ENCODE peak calls at places on chromosome 9, in four cellular contexts. One of them, this sample, is unnamed.

GRCh38 chr9:128124873-128125574 is 2.5 kb downstream of the PTGES2 start:
- DNase-seq in IMR-90: peak
- DNase-seq in endothelial cell of umbilical vein: peak
- DNase-seq in K562: no peak
- DNase-seq in this sample: peak

GRCh38 chr9:17082343-17082742 is 52.5 kb upstream of the CNTLN start:
- DNase-seq in endothelial cell of umbilical vein: peak
- DNase-seq in IMR-90: peak
- DNase-seq in K562: no peak
- DNase-seq in this sample: no peak

GRCh38 chr9:121984726-121985402 is 108.2 kb downstream of the TTLL11 start:
- DNase-seq in IMR-90: peak
- DNase-seq in endothelial cell of umbilical vein: peak
- DNase-seq in K562: no peak
- DNase-seq in this sample: no peak

GRCh38 chr9:34809504-34810186 is 99.7 kb upstream of the CCL21 start:
- DNase-seq in endothelial cell of umbilical vein: peak
- DNase-seq in K562: peak
- DNase-seq in IMR-90: peak
- DNase-seq in this sample: no peak

GRCh38 chr9:115456515-115456914 is 338.6 kb upstream of the TNC start:
- DNase-seq in endothelial cell of umbilical vein: no peak
- DNase-seq in K562: no peak
- DNase-seq in IMR-90: peak
- DNase-seq in this sample: no peak

GRCh38 chr9:136627703-136628102 is 35.0 kb upstream of the EGFL7 start:
- DNase-seq in IMR-90: no peak
- DNase-seq in endothelial cell of umbilical vein: no peak
- DNase-seq in K562: no peak
- DNase-seq in this sample: no peak

GRCh38 chr9:105147095-105147871 is 97.2 kb upstream of the SLC44A1 start:
- DNase-seq in K562: no peak
- DNase-seq in endothelial cell of umbilical vein: no peak
- DNase-seq in IMR-90: no peak
- DNase-seq in this sample: no peak

GRCh38 chr9:129408535-129409215 is 212.2 kb downstream of the C9orf50 start:
- DNase-seq in K562: no peak
- DNase-seq in IMR-90: no peak
- DNase-seq in endothelial cell of umbilical vein: no peak
- DNase-seq in this sample: no peak

GRCh38 chr9:69755205-69755604 is 4.6 kb downstream of the PTAR1 start:
- DNase-seq in K562: no peak
- DNase-seq in endothelial cell of umbilical vein: no peak
- DNase-seq in IMR-90: no peak
- DNase-seq in this sample: no peak

GRCh38 chr9:30967484-30967883 is 1417.0 kb upstream of the ACO1 start:
- DNase-seq in K562: no peak
- DNase-seq in IMR-90: no peak
- DNase-seq in endothelial cell of umbilical vein: no peak
- DNase-seq in this sample: no peak

GRCh38 chr9:4235951-4236804 is 63.7 kb downstream of the GLIS3 start:
- DNase-seq in endothelial cell of umbilical vein: no peak
- DNase-seq in IMR-90: peak
- DNase-seq in K562: no peak
- DNase-seq in this sample: no peak

GRCh38 chr9:130290353-130291181 is 25.0 kb downstream of the HMCN2 start:
- DNase-seq in IMR-90: no peak
- DNase-seq in K562: no peak
- DNase-seq in endothelial cell of umbilical vein: no peak
- DNase-seq in this sample: no peak

GRCh38 chr9:128689820-128690683 is 1.0 kb downstream of the SET start:
- DNase-seq in endothelial cell of umbilical vein: peak
- DNase-seq in K562: peak
- DNase-seq in IMR-90: peak
- DNase-seq in this sample: no peak

GRCh38 chr9:83062011-83062652 is 810 bp downstream of the RASEF start:
- DNase-seq in endothelial cell of umbilical vein: no peak
- DNase-seq in K562: no peak
- DNase-seq in IMR-90: peak
- DNase-seq in this sample: no peak

GRCh38 chr9:37949576-37949975 is 45.6 kb upstream of the SLC25A51 start:
- DNase-seq in endothelial cell of umbilical vein: no peak
- DNase-seq in K562: no peak
- DNase-seq in IMR-90: no peak
- DNase-seq in this sample: no peak

GRCh38 chr9:135048046-135048757 is 39.3 kb upstream of the OLFM1 start:
- DNase-seq in K562: no peak
- DNase-seq in endothelial cell of umbilical vein: no peak
- DNase-seq in IMR-90: no peak
- DNase-seq in this sample: no peak

GRCh38 chr9:11045589-11045988 is 432.8 kb upstream of the PTPRD start:
- DNase-seq in K562: no peak
- DNase-seq in IMR-90: no peak
- DNase-seq in endothelial cell of umbilical vein: no peak
- DNase-seq in this sample: no peak

GRCh38 chr9:130453487-130453886 is 8.7 kb downstream of the ASS1 start:
- DNase-seq in endothelial cell of umbilical vein: peak
- DNase-seq in IMR-90: peak
- DNase-seq in K562: peak
- DNase-seq in this sample: no peak

GRCh38 chr9:684055-684949 is 157.2 kb upstream of the DMRT1 start:
- DNase-seq in IMR-90: peak
- DNase-seq in K562: no peak
- DNase-seq in endothelial cell of umbilical vein: peak
- DNase-seq in this sample: no peak

GRCh38 chr9:101727621-101728524 is 10.6 kb downstream of the GRIN3A start:
- DNase-seq in endothelial cell of umbilical vein: no peak
- DNase-seq in IMR-90: peak
- DNase-seq in K562: peak
- DNase-seq in this sample: no peak

GRCh38 chr9:123372766-123373446 is 16.9 kb downstream of the CRB2 start:
- DNase-seq in K562: no peak
- DNase-seq in IMR-90: no peak
- DNase-seq in endothelial cell of umbilical vein: no peak
- DNase-seq in this sample: no peak

GRCh38 chr9:76618762-76619161 is 145.5 kb upstream of the PCA3 start:
- DNase-seq in endothelial cell of umbilical vein: no peak
- DNase-seq in K562: no peak
- DNase-seq in IMR-90: peak
- DNase-seq in this sample: no peak

GRCh38 chr9:93346240-93347112 is 105.0 kb upstream of the FAM120A start:
- DNase-seq in endothelial cell of umbilical vein: no peak
- DNase-seq in IMR-90: no peak
- DNase-seq in K562: no peak
- DNase-seq in this sample: no peak

GRCh38 chr9:122090287-122090883 is 2.7 kb downstream of the TTLL11 start:
- DNase-seq in IMR-90: no peak
- DNase-seq in endothelial cell of umbilical vein: no peak
- DNase-seq in K562: no peak
- DNase-seq in this sample: no peak

GRCh38 chr9:99414321-99414720 is 192.2 kb downstream of the SEC61B start:
- DNase-seq in IMR-90: no peak
- DNase-seq in K562: no peak
- DNase-seq in endothelial cell of umbilical vein: no peak
- DNase-seq in this sample: no peak

GRCh38 chr9:117906763-117907162 is 202.6 kb downstream of the TLR4 start:
- DNase-seq in K562: no peak
- DNase-seq in IMR-90: no peak
- DNase-seq in endothelial cell of umbilical vein: no peak
- DNase-seq in this sample: no peak

GRCh38 chr9:36100532-36100931 is 36.0 kb upstream of the GLIPR2 start:
- DNase-seq in endothelial cell of umbilical vein: no peak
- DNase-seq in IMR-90: peak
- DNase-seq in K562: no peak
- DNase-seq in this sample: no peak

GRCh38 chr9:124969401-124969800 is 28.5 kb upstream of the GOLGA1 start:
- DNase-seq in IMR-90: no peak
- DNase-seq in K562: no peak
- DNase-seq in endothelial cell of umbilical vein: no peak
- DNase-seq in this sample: no peak

GRCh38 chr9:72041775-72042194 is 18.6 kb downstream of the C9orf57 start:
- DNase-seq in endothelial cell of umbilical vein: no peak
- DNase-seq in K562: no peak
- DNase-seq in IMR-90: peak
- DNase-seq in this sample: peak

GRCh38 chr9:14478175-14479165 is 164.5 kb upstream of the NFIB start:
- DNase-seq in endothelial cell of umbilical vein: no peak
- DNase-seq in K562: no peak
- DNase-seq in IMR-90: no peak
- DNase-seq in this sample: no peak

GRCh38 chr9:120616961-120617636 is 37.1 kb upstream of the CDK5RAP2 start:
- DNase-seq in K562: no peak
- DNase-seq in IMR-90: peak
- DNase-seq in endothelial cell of umbilical vein: no peak
- DNase-seq in this sample: no peak

GRCh38 chr9:36679710-36680109 is 107.0 kb downstream of the MELK start:
- DNase-seq in K562: no peak
- DNase-seq in endothelial cell of umbilical vein: no peak
- DNase-seq in IMR-90: no peak
- DNase-seq in this sample: no peak

GRCh38 chr9:4147476-4148214 is 152.2 kb downstream of the GLIS3 start:
- DNase-seq in IMR-90: no peak
- DNase-seq in endothelial cell of umbilical vein: no peak
- DNase-seq in K562: no peak
- DNase-seq in this sample: no peak

GRCh38 chr9:16010221-16010620 is 457.4 kb downstream of the CCDC171 start:
- DNase-seq in K562: no peak
- DNase-seq in IMR-90: peak
- DNase-seq in endothelial cell of umbilical vein: no peak
- DNase-seq in this sample: no peak

GRCh38 chr9:136564379-136564988 is 18.6 kb upstream of the NOTCH1 start:
- DNase-seq in K562: peak
- DNase-seq in IMR-90: peak
- DNase-seq in endothelial cell of umbilical vein: no peak
- DNase-seq in this sample: peak

GRCh38 chr9:98254236-98255063 is 999 bp downstream of the TBC1D2 start:
- DNase-seq in K562: no peak
- DNase-seq in endothelial cell of umbilical vein: no peak
- DNase-seq in IMR-90: no peak
- DNase-seq in this sample: no peak

GRCh38 chr9:113808391-113809191 is 67.5 kb upstream of the ZNF618 start:
- DNase-seq in endothelial cell of umbilical vein: peak
- DNase-seq in IMR-90: peak
- DNase-seq in K562: no peak
- DNase-seq in this sample: no peak

DNA sequence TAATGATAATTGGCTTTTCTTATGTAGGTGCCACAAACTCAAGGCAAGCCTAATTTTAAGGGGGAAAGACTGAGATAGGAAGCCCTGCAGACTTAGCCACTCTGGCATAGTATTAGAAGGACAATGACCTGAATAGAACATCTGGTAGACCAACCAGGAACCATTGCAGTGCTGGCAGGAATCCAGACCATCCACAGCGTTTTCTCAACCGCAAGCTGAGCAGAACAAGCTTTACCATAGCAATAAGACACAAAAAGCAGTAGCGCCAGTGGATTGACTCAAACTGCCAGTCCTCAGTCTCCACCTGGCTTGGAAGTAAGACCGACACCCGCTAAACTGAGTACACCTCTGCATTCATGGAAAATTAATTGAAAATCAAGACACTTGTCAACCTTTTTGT is 141.3 kb upstream of the LPAR1 start:
- DNase-seq in IMR-90: no peak
- DNase-seq in endothelial cell of umbilical vein: no peak
- DNase-seq in K562: no peak
- DNase-seq in this sample: peak
- TF ChIP-seq FOS in IMR-90: no peak
- TF ChIP-seq FOS in endothelial cell of umbilical vein: no peak
- TF ChIP-seq FOS in K562: no peak
- TF ChIP-seq FOS in this sample: no peak

GRCh38 chr9:91378695-91379127 is 17.0 kb upstream of the AUH start:
- DNase-seq in IMR-90: peak
- DNase-seq in K562: no peak
- DNase-seq in endothelial cell of umbilical vein: peak
- DNase-seq in this sample: no peak
- TF ChIP-seq FOS in IMR-90: no peak
- TF ChIP-seq FOS in K562: no peak
- TF ChIP-seq FOS in endothelial cell of umbilical vein: peak
- TF ChIP-seq FOS in this sample: no peak

GRCh38 chr9:133733074-133733408 is 5.1 kb downstream of the SARDH start:
- DNase-seq in endothelial cell of umbilical vein: no peak
- DNase-seq in K562: no peak
- DNase-seq in IMR-90: no peak
- DNase-seq in this sample: no peak

GRCh38 chr9:133731876-133732321 is 6.3 kb downstream of the SARDH start:
- DNase-seq in IMR-90: peak
- DNase-seq in K562: peak
- DNase-seq in endothelial cell of umbilical vein: peak
- DNase-seq in this sample: no peak

GRCh38 chr9:133732351-133733073 is 5.6 kb downstream of the SARDH start:
- DNase-seq in endothelial cell of umbilical vein: no peak
- DNase-seq in IMR-90: no peak
- DNase-seq in K562: no peak
- DNase-seq in this sample: no peak

GRCh38 chr9:133734600-133735414 is 3.3 kb downstream of the SARDH start:
- DNase-seq in K562: no peak
- DNase-seq in IMR-90: no peak
- DNase-seq in endothelial cell of umbilical vein: no peak
- DNase-seq in this sample: no peak

GRCh38 chr9:133733421-133734250 is 4.5 kb downstream of the SARDH start:
- DNase-seq in K562: no peak
- DNase-seq in endothelial cell of umbilical vein: no peak
- DNase-seq in IMR-90: no peak
- DNase-seq in this sample: no peak
- TF ChIP-seq FOS in K562: no peak
- TF ChIP-seq FOS in endothelial cell of umbilical vein: no peak
- TF ChIP-seq FOS in IMR-90: no peak
- TF ChIP-seq FOS in this sample: no peak

GRCh38 chr9:109121218-109121796 is 1.6 kb upstream of the TMEM245 start:
- DNase-seq in IMR-90: no peak
- DNase-seq in K562: no peak
- DNase-seq in endothelial cell of umbilical vein: no peak
- DNase-seq in this sample: no peak

GRCh38 chr9:109117856-109118801 is 1.6 kb downstream of the TMEM245 start:
- DNase-seq in IMR-90: peak
- DNase-seq in endothelial cell of umbilical vein: peak
- DNase-seq in K562: peak
- DNase-seq in this sample: no peak

GRCh38 chr9:109120204-109120789 is 550 bp upstream of the TMEM245 start:
- DNase-seq in K562: no peak
- DNase-seq in endothelial cell of umbilical vein: no peak
- DNase-seq in IMR-90: no peak
- DNase-seq in this sample: no peak

GRCh38 chr9:109119439-109120203 is at the start of gene TMEM245:
- DNase-seq in IMR-90: peak
- DNase-seq in K562: peak
- DNase-seq in endothelial cell of umbilical vein: peak
- DNase-seq in this sample: peak

GRCh38 chr9:109118802-109119438 is 827 bp downstream of the TMEM245 start:
- DNase-seq in K562: no peak
- DNase-seq in IMR-90: peak
- DNase-seq in endothelial cell of umbilical vein: peak
- DNase-seq in this sample: no peak
- TF ChIP-seq FOS in K562: no peak
- TF ChIP-seq FOS in IMR-90: no peak
- TF ChIP-seq FOS in endothelial cell of umbilical vein: no peak
- TF ChIP-seq FOS in this sample: no peak